ENCODE peak calls at places on chromosomes 7 and 10, in seven cellular contexts. T is mammary epithelial cell, L is HL-60, A is tibial nerve, U is retinal pigment epithelial cell, V is A549, K is AG04450. M is an unnamed sample.

GRCh38 chr10:1116696-1117254 is 60.6 kb downstream of the WDR37 start:
- DNase-seq in U (no peak), K (no peak), L (no peak), V (no peak), A (no peak), T (no peak), M (no peak)

GRCh38 chr7:54987772-54988171 is 31.0 kb upstream of the EGFR start:
- DNase-seq in A (no peak), L (no peak), T (no peak), V (no peak), U (no peak), K (no peak), M (no peak)

GRCh38 chr7:136045181-136045580 is 68.0 kb upstream of the MTPN start:
- DNase-seq in V (no peak), K (no peak), U (no peak), L (no peak), A (no peak), T (no peak), M (no peak)

GRCh38 chr10:62616885-62617635 is 187.5 kb upstream of the ADO start:
- DNase-seq in A (no peak), V (no peak), U (no peak), T (no peak), L (no peak), K (no peak), M (no peak)

GRCh38 chr10:46528171-46528671 is 28.2 kb downstream of the GPRIN2 start:
- DNase-seq in K (no peak), U (no peak), L (no peak), T (no peak), V (no peak), A (no peak), M (no peak)

GRCh38 chr7:73822319-73823173 is 8.2 kb upstream of the CLDN4 start:
- DNase-seq in K (peak), A (no peak), L (no peak), T (peak), V (peak), U (peak), M (peak)

GRCh38 chr7:33895025-33895804 is 10.1 kb upstream of the BMPER start:
- DNase-seq in U (no peak), A (peak), T (peak), K (no peak), L (peak), V (peak), M (no peak)

GRCh38 chr10:48575901-48576300 is 29.0 kb downstream of the ARHGAP22 start:
- DNase-seq in K (no peak), A (no peak), V (no peak), U (no peak), T (no peak), L (no peak), M (no peak)

GRCh38 chr10:124674768-124675222 is 69.4 kb downstream of the FAM53B start:
- DNase-seq in T (no peak), V (no peak), L (no peak), A (no peak), K (no peak), U (no peak), M (no peak)

GRCh38 chr7:51209426-51209825 is 107.2 kb downstream of the COBL start:
- DNase-seq in A (no peak), T (no peak), V (no peak), U (no peak), L (no peak), K (no peak), M (no peak)

GRCh38 chr10:126060232-126060935 is 164.0 kb downstream of the FANK1 start:
- DNase-seq in A (peak), V (peak), U (no peak), T (no peak), L (no peak), K (no peak), M (no peak)

GRCh38 chr7:1999278-1999984 is 233.3 kb downstream of the MAD1L1 start:
- DNase-seq in V (no peak), K (no peak), U (no peak), T (no peak), A (no peak), L (no peak), M (no peak)

GRCh38 chr7:100604976-100605911 is 3.1 kb downstream of the PCOLCE start:
- DNase-seq in V (peak), U (no peak), T (no peak), K (no peak), L (no peak), A (no peak), M (no peak)

GRCh38 chr10:74640134-74640533 is 186.3 kb upstream of the KAT6B start:
- DNase-seq in V (no peak), K (no peak), U (no peak), T (peak), A (no peak), L (no peak), M (no peak)

DNA sequence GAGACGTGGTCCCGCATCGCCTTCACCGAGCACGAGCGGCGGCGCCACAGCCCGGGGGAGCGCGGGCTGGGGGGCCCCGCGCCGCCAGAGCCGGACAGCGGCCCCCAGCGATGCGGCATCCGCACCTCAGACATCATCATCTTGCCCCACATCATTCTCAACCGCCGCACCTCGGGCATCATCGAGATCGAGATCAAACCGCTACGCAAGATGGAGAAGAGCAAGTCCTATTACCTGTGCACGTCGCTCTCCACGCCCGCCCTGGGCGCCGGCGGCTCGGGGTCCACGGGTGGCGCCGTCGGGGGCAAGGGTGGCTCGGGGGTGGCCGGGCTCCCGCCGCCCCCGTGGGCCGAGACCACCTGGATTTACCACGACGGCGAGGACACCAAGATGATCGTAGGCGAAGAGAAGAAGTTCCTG is 733 bp downstream of the CNNM2 start:
- DNase-seq in V (peak), K (no peak), A (no peak), U (no peak), L (no peak), T (peak), M (no peak)
- TF ChIP-seq CTCF in V (no peak), K (peak), A (no peak), U (no peak), L (no peak), T (no peak), M (no peak)

GRCh38 chr7:156638443-156639077 is 2.0 kb upstream of the RNF32 start:
- DNase-seq in V (no peak), K (no peak), L (no peak), A (no peak), T (no peak), U (no peak), M (no peak)
- H3K4me3 ChIP-seq in V (no peak), K (no peak), L (no peak), A (no peak), T (no peak), U (no peak), M (no peak)

DNA sequence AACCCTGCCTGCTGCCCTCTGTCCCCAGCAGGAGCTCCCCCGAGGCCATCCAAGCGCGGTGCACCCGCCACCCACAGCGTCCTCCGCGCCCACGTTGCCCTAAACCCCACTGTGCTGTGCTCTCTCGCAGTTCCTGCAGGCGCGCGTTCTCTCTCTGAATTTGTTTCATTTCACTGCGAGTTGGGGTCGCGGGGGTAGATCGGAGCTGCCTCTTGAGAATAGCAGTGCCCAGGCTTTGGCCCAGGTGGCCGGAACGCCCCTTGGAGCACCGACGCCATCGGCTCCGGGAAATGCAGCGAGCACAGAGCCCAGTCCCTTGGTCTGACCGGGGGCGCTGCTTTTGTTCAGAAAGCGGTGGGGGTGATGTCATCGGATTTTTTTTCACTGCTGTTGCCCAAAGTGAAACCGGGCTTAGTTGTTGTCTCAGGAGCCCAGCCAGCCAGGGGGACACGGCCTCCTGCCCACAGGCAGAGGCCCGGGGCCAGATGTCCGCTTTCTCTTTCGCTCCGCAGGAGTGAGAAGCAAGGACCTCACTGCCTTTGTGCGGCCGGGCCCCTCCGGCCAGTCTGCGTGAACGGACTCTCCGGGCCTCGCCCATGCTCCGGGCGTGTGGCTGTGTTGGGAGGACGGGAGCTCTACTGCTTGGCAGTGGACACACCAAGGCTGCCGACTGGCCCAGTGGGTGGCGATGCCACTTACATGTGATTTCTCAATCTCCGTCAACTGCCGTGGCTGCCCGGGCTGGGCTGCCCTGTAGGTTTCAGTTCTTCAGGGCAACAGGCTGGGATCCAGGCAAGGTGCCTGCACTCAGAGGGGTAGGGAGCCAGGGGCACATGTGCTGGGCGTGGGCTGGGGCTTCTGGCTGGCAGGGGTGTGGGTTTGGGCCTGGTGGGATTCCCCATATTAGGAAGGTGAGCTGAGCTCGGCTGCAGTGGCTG is 43.2 kb downstream of the FOXK1 start:
- DNase-seq in U (no peak), V (peak), A (peak), L (no peak), T (peak), K (peak), M (peak)
- TF ChIP-seq CTCF in U (no peak), V (peak), A (no peak), L (no peak), T (no peak), K (no peak), M (no peak)

GRCh38 chr7:149610441-149611011 is 112.9 kb upstream of the ZNF746 start:
- DNase-seq in U (no peak), T (no peak), K (no peak), V (no peak), L (no peak), A (no peak), M (no peak)
- H3K4me3 ChIP-seq in U (no peak), T (no peak), K (no peak), V (no peak), L (no peak), A (no peak), M (no peak)

DNA sequence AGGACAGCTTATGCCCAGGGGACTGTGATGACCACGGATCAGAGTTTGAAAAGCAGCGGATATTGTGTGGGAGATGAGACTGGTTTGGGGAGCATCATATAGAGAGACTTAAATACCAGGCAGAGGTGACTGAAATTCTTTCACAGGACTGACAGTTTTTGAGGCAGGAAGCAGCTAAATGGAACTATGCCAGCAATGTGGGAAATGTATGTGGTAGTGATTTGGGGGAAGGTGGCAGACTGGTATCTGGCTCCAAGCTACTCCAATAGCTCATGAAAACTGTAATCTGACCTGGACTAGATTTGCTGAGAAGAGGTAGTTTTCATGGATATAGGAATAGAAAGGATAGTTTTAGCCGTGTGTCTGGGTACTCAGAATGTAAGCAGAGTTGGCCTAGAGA is 592.6 kb downstream of the REEP3 start:
- DNase-seq in L (no peak), T (no peak), U (no peak), V (no peak), K (no peak), A (no peak), M (no peak)
- TF ChIP-seq CTCF in L (no peak), T (no peak), U (no peak), V (no peak), K (no peak), A (no peak), M (no peak)

GRCh38 chr7:149772236-149772820 is 1.1 kb downstream of the ZNF467 start:
- DNase-seq in V (peak), U (no peak), L (no peak), A (no peak), T (no peak), K (no peak), M (no peak)
- H3K4me3 ChIP-seq in V (peak), U (peak), L (peak), A (peak), T (peak), K (peak), M (peak)

GRCh38 chr7:99386584-99387238 is 12.2 kb downstream of the ARPC1B start:
- DNase-seq in V (no peak), L (no peak), T (no peak), U (no peak), A (no peak), K (no peak), M (no peak)
- TF ChIP-seq CTCF in V (peak), L (no peak), T (peak), U (peak), A (peak), K (peak), M (peak)

GRCh38 chr7:140060788-140061606 is 1.8 kb downstream of the PARP12 start:
- DNase-seq in U (no peak), T (no peak), L (no peak), K (peak), V (no peak), A (peak), M (no peak)
- H3K4me3 ChIP-seq in U (no peak), T (no peak), L (no peak), K (no peak), V (no peak), A (peak), M (no peak)

GRCh38 chr7:713488-714230 is 12.8 kb upstream of the DNAAF5 start:
- DNase-seq in A (no peak), L (no peak), U (no peak), K (no peak), T (no peak), V (no peak), M (no peak)

GRCh38 chr7:711093-711966 is 15.2 kb upstream of the DNAAF5 start:
- DNase-seq in K (no peak), L (no peak), U (no peak), T (no peak), V (no peak), A (no peak), M (no peak)

GRCh38 chr7:711967-712600 is 14.4 kb upstream of the DNAAF5 start:
- DNase-seq in K (no peak), T (no peak), U (no peak), V (no peak), A (no peak), L (no peak), M (no peak)

GRCh38 chr7:714251-714671 is 12.2 kb upstream of the DNAAF5 start:
- DNase-seq in T (no peak), U (no peak), A (no peak), L (no peak), K (no peak), V (no peak), M (no peak)

DNA sequence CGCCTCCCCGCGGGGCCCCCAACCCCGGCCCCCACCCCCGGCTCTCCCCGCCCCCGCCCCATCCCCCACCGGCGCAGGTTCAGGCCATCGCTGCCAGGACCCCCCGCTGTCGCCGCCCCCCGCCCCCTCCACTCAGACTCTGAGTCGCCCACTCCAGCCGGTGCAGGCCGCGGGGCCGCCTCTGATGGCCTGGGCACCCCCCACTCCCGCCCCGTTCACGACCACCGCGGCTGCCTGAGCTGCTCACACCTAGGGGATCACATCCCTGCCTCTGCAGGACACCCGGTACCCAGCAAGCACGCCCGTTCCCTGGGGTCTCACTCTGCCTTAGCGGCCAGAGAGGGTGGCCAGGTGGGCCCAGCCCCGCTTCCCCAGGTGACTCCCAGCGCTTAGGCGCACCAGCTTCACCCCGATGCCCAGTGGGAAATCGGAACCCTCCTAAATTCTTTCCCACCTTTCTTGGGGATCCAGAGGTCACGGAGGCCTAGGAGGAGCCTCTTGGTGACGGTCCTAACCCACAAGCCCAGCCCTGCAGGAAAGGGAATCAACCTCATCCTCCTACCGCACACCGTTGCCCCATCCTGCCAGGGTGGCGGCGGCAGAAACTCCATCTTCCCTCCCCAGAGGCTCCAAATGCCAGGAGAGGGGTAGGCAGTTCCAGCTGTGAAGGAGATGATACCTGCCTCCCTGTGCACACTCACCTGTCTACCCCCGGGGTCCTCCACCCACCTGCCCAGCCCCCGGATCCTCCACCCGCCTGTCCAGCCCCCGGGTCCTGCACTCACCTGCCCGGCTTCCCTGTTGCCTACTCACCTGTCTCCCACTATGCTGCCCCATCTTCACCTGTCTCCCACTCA is 13.7 kb upstream of the DNAAF5 start:
- DNase-seq in U (no peak), V (no peak), A (no peak), K (no peak), T (no peak), L (no peak), M (no peak)
- TF ChIP-seq CTCF in U (no peak), V (no peak), A (no peak), K (no peak), T (no peak), L (no peak), M (no peak)

DNA sequence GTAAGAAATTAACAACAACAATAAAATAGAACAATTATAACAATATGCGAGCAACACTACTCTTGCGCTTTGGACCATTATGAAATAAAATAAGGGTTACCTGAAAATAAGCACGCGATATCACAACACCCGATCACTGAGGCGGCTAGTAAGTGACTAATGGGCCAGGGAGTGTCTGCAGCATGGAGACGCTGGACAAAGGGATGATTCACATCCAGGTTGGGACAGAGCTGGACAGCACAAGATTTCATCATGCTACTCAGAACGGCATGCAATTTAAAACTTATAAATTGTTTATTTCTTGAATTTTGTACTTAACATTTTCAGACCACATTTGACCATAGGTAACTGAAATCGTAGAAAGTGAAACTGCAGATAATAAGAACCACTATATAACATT is 15.6 kb downstream of the HIBADH start:
- DNase-seq in L (no peak), T (peak), V (peak), A (no peak), U (no peak), K (peak), M (peak)
- H3K4me3 ChIP-seq in L (no peak), T (no peak), V (peak), A (no peak), U (no peak), K (no peak), M (no peak)